ENCODE peak calls at places on chromosomes 13 and 19, in six cellular contexts. Z, F, U, I, X and Q are unnamed samples.

GRCh38 chr19:5927439-5927821 is 13.4 kb downstream of the CAPS start:
- DNase-seq in X (no peak), I (no peak), Z (no peak), F (no peak), U (no peak), Q (no peak)

GRCh38 chr19:16342002-16342715 is 17.5 kb downstream of the KLF2 start:
- DNase-seq in Z (no peak), F (peak; percentile 21), U (no peak), X (no peak), I (no peak), Q (no peak)

GRCh38 chr13:45447050-45447661 is 17.6 kb upstream of the COG3 start:
- DNase-seq in U (peak; percentile 82), X (no peak), F (no peak), Z (no peak), I (no peak), Q (no peak)

GRCh38 chr19:6172074-6172863 is 36.8 kb downstream of the ACSBG2 start:
- DNase-seq in F (no peak), Z (no peak), X (no peak), U (no peak), I (no peak), Q (no peak)

GRCh38 chr19:31121501-31121900 is 227.7 kb downstream of the TSHZ3 start:
- DNase-seq in F (no peak), I (no peak), U (peak; percentile 43), X (no peak), Z (no peak), Q (no peak)

GRCh38 chr19:1566392-1567115 is 1.6 kb downstream of the MEX3D start:
- DNase-seq in Z (no peak), U (peak; percentile 22), I (peak; percentile 46), F (no peak), X (peak; percentile 44), Q (peak; percentile 84)

GRCh38 chr19:1045247-1045603 is 5.3 kb downstream of the ABCA7 start:
- DNase-seq in U (peak; percentile 46), X (no peak), I (no peak), Z (no peak), F (peak; percentile 41), Q (no peak)

GRCh38 chr19:46265217-46265828 is 31.5 kb upstream of the HIF3A start:
- DNase-seq in F (peak; percentile 15), X (peak; percentile 52), I (peak; percentile 56), Z (no peak), U (peak; percentile 80), Q (peak; percentile 81)

GRCh38 chr13:39602614-39603366 is at the start of gene LHFPL6:
- DNase-seq in I (no peak), U (peak; percentile 75), F (peak; percentile 5), X (no peak), Z (peak; percentile 43), Q (peak; percentile 73)

GRCh38 chr19:2542341-2543069 is 66.6 kb downstream of the GADD45B start:
- DNase-seq in I (peak; percentile 57), F (no peak), U (no peak), Z (no peak), X (no peak), Q (no peak)

GRCh38 chr19:10270180-10270615 is 722 bp upstream of the ICAM1 start:
- DNase-seq in U (no peak), I (no peak), Z (no peak), F (peak; percentile 25), X (no peak), Q (no peak)

GRCh38 chr13:30585748-30586262 is 31.9 kb upstream of the USPL1 start:
- DNase-seq in I (no peak), F (no peak), X (peak; percentile 18), Z (no peak), U (no peak), Q (no peak)

GRCh38 chr13:93080587-93080986 is 146.0 kb upstream of the GPC6 start:
- DNase-seq in Z (no peak), I (no peak), F (no peak), U (no peak), X (no peak), Q (no peak)

GRCh38 chr19:44356383-44357111 is at the start of gene ZNF112:
- DNase-seq in X (peak; percentile 63), U (peak; percentile 95), I (peak; percentile 67), F (no peak), Z (no peak), Q (peak; percentile 78)